ENCODE peak calls at places on chromosomes 6 and 20, in eight cellular contexts. B, W, U, A, X, P, O and G are unnamed samples.

GRCh38 chr20:22807646-22808045 is 223.3 kb upstream of the FOXA2 start:
- DNase-seq in O (no peak), A (peak), P (no peak), X (no peak), W (no peak), B (peak), U (no peak), G (no peak)

GRCh38 chr20:21781446-21782075 is 76.1 kb downstream of the PAX1 start:
- DNase-seq in U (no peak), P (no peak), B (peak), A (no peak), W (no peak), O (no peak), X (no peak), G (no peak)

GRCh38 chr6:135906542-135906941 is 55.0 kb downstream of the PDE7B start:
- DNase-seq in W (no peak), P (peak), X (no peak), A (no peak), O (no peak), B (no peak), U (no peak), G (no peak)

GRCh38 chr6:75349262-75349984 is 64.8 kb upstream of the TMEM30A start:
- DNase-seq in W (no peak), X (peak), B (no peak), A (no peak), U (no peak), P (no peak), O (no peak), G (no peak)

GRCh38 chr6:126252154-126252553 is 87.8 kb upstream of the CENPW start:
- DNase-seq in U (no peak), O (no peak), X (peak), B (no peak), A (peak), W (no peak), P (no peak), G (no peak)

GRCh38 chr6:46637933-46638332 is 14.7 kb downstream of the CYP39A1 start:
- DNase-seq in B (no peak), A (no peak), U (no peak), O (no peak), X (no peak), W (no peak), P (no peak), G (no peak)

GRCh38 chr6:168123165-168123911 is 44.3 kb upstream of the FRMD1 start:
- DNase-seq in U (no peak), A (no peak), X (no peak), P (no peak), W (no peak), B (no peak), O (no peak), G (no peak)

GRCh38 chr20:15611579-15611978 is 961.7 kb downstream of the KIF16B start:
- DNase-seq in W (no peak), B (no peak), O (no peak), A (no peak), X (no peak), P (no peak), U (no peak), G (no peak)